ENCODE peak calls at places on chromosomes 12 and 14, in seven cellular contexts. G is mammary epithelial cell, M is substantia nigra, D is suprapubic skin, A is AG08395, E is KG1, C is uterus. Z is an unnamed sample.

GRCh38 chr12:123815968-123816367 is 53.9 kb downstream of the DNAH10 start:
- DNase-seq in C (no peak), A (no peak), E (no peak), D (no peak), G (no peak), M (peak; percentile 33), Z (no peak)

GRCh38 chr14:24911324-24912095 is 138.4 kb downstream of the STXBP6 start:
- DNase-seq in E (no peak), M (no peak), A (peak; percentile 81), C (no peak), G (peak; percentile 55), D (no peak), Z (peak; percentile 10)

GRCh38 chr12:67430708-67431335 is 161.7 kb downstream of the CAND1 start:
- DNase-seq in E (no peak), C (peak; percentile 73), M (no peak), G (no peak), A (peak; percentile 51), D (no peak), Z (no peak)

GRCh38 chr12:110109037-110109836 is 14.9 kb upstream of the IFT81 start:
- DNase-seq in G (peak; percentile 89), D (peak; percentile 91), E (no peak), C (peak; percentile 87), A (peak; percentile 94), M (peak; percentile 5), Z (peak; percentile 94)

GRCh38 chr14:105331575-105332351 is 17.2 kb downstream of the PACS2 start:
- DNase-seq in D (no peak), C (no peak), M (no peak), A (no peak), E (no peak), G (no peak), Z (no peak)

GRCh38 chr12:89333564-89334252 is 18.6 kb downstream of the DUSP6 start:
- DNase-seq in A (no peak), D (no peak), M (no peak), C (no peak), G (no peak), E (peak; percentile 25), Z (no peak)

GRCh38 chr12:666766-667308 is 3.6 kb upstream of the NINJ2 start:
- DNase-seq in E (no peak), A (no peak), D (no peak), C (no peak), G (peak; percentile 59), M (no peak), Z (peak; percentile 68)

GRCh38 chr14:33218030-33218429 is 279.4 kb downstream of the NPAS3 start:
- DNase-seq in A (no peak), C (no peak), G (no peak), D (no peak), M (no peak), E (no peak), Z (no peak)

GRCh38 chr12:26124491-26125450 is at the start of gene BHLHE41:
- DNase-seq in A (peak; percentile 46), D (peak; percentile 88), C (peak; percentile 82), G (peak; percentile 83), E (no peak), M (peak; percentile 92), Z (no peak)

GRCh38 chr14:50233335-50234250 is 2.2 kb upstream of the SOS2 start:
- DNase-seq in A (no peak), C (no peak), G (no peak), M (no peak), E (no peak), D (no peak), Z (no peak)

GRCh38 chr12:103728323-103728722 is 112.7 kb downstream of the NT5DC3 start:
- DNase-seq in A (no peak), C (no peak), G (no peak), E (no peak), D (no peak), M (no peak), Z (no peak)

GRCh38 chr14:105591052-105591451 is 64.7 kb downstream of the TMEM121 start:
- DNase-seq in E (no peak), A (no peak), C (no peak), D (no peak), M (no peak), G (no peak), Z (no peak)

GRCh38 chr12:20695232-20695631 is at the start of gene SLCO1C1:
- DNase-seq in G (no peak), D (no peak), A (no peak), E (no peak), C (no peak), M (peak; percentile 16), Z (no peak)